ENCODE peak calls at places on chromosomes 5 and 9, in eight cellular contexts. One of them, this sample, is unnamed.

GRCh38 chr9:112780637-112781036 is 30.1 kb downstream of the SNX30 start:
- DNase-seq in AG09309: no peak
- DNase-seq in mucosa of gallbladder: no peak
- DNase-seq in chondrocyte: no peak
- DNase-seq in GM13976: no peak
- DNase-seq in cardiac fibroblast: no peak
- DNase-seq in lower leg skin: no peak
- DNase-seq in PC-3: no peak
- DNase-seq in this sample: no peak

GRCh38 chr9:100428871-100429654 is 2.1 kb downstream of the MSANTD3 start:
- DNase-seq in PC-3: peak
- DNase-seq in lower leg skin: no peak
- DNase-seq in cardiac fibroblast: peak
- DNase-seq in mucosa of gallbladder: peak
- DNase-seq in chondrocyte: no peak
- DNase-seq in AG09309: peak
- DNase-seq in GM13976: no peak
- DNase-seq in this sample: no peak

GRCh38 chr5:129460121-129460950 is at the start of gene ADAMTS19:
- DNase-seq in AG09309: no peak
- DNase-seq in cardiac fibroblast: peak
- DNase-seq in lower leg skin: no peak
- DNase-seq in mucosa of gallbladder: peak
- DNase-seq in GM13976: peak
- DNase-seq in chondrocyte: no peak
- DNase-seq in PC-3: peak
- DNase-seq in this sample: peak

GRCh38 chr5:98839469-98840383 is 66.3 kb downstream of the RGMB start:
- DNase-seq in PC-3: peak
- DNase-seq in mucosa of gallbladder: no peak
- DNase-seq in chondrocyte: no peak
- DNase-seq in GM13976: peak
- DNase-seq in cardiac fibroblast: peak
- DNase-seq in AG09309: no peak
- DNase-seq in lower leg skin: no peak
- DNase-seq in this sample: no peak

GRCh38 chr5:150106669-150107068 is 20.3 kb upstream of the CSF1R start:
- DNase-seq in AG09309: no peak
- DNase-seq in mucosa of gallbladder: peak
- DNase-seq in cardiac fibroblast: no peak
- DNase-seq in chondrocyte: no peak
- DNase-seq in GM13976: peak
- DNase-seq in PC-3: no peak
- DNase-seq in lower leg skin: no peak
- DNase-seq in this sample: no peak

GRCh38 chr9:114909657-114910056 is 20.7 kb downstream of the TNFSF8 start:
- DNase-seq in chondrocyte: no peak
- DNase-seq in lower leg skin: no peak
- DNase-seq in AG09309: no peak
- DNase-seq in GM13976: no peak
- DNase-seq in mucosa of gallbladder: no peak
- DNase-seq in cardiac fibroblast: no peak
- DNase-seq in PC-3: no peak
- DNase-seq in this sample: no peak

GRCh38 chr5:179166886-179167841 is 107.0 kb downstream of the ZNF354C start:
- DNase-seq in AG09309: no peak
- DNase-seq in cardiac fibroblast: peak
- DNase-seq in lower leg skin: no peak
- DNase-seq in mucosa of gallbladder: peak
- DNase-seq in GM13976: peak
- DNase-seq in chondrocyte: peak
- DNase-seq in PC-3: peak
- DNase-seq in this sample: peak

GRCh38 chr5:139636975-139637408 is 11.2 kb upstream of the CXXC5 start:
- DNase-seq in cardiac fibroblast: peak
- DNase-seq in GM13976: peak
- DNase-seq in chondrocyte: no peak
- DNase-seq in AG09309: no peak
- DNase-seq in PC-3: peak
- DNase-seq in mucosa of gallbladder: no peak
- DNase-seq in lower leg skin: peak
- DNase-seq in this sample: peak

GRCh38 chr5:150175536-150175935 is 9.0 kb downstream of the CDX1 start:
- DNase-seq in PC-3: peak
- DNase-seq in lower leg skin: no peak
- DNase-seq in chondrocyte: no peak
- DNase-seq in AG09309: no peak
- DNase-seq in GM13976: peak
- DNase-seq in mucosa of gallbladder: no peak
- DNase-seq in cardiac fibroblast: peak
- DNase-seq in this sample: peak

GRCh38 chr5:118044169-118044568 is 944.2 kb downstream of the DTWD2 start:
- DNase-seq in GM13976: no peak
- DNase-seq in chondrocyte: no peak
- DNase-seq in cardiac fibroblast: no peak
- DNase-seq in lower leg skin: no peak
- DNase-seq in PC-3: no peak
- DNase-seq in AG09309: no peak
- DNase-seq in mucosa of gallbladder: no peak
- DNase-seq in this sample: no peak

GRCh38 chr9:92715488-92716231 is 45.7 kb upstream of the IPPK start:
- DNase-seq in cardiac fibroblast: no peak
- DNase-seq in mucosa of gallbladder: no peak
- DNase-seq in lower leg skin: peak
- DNase-seq in chondrocyte: no peak
- DNase-seq in PC-3: no peak
- DNase-seq in GM13976: peak
- DNase-seq in AG09309: no peak
- DNase-seq in this sample: no peak

GRCh38 chr9:84169240-84169639 is 171.3 kb downstream of the SLC28A3 start:
- DNase-seq in chondrocyte: no peak
- DNase-seq in PC-3: peak
- DNase-seq in GM13976: no peak
- DNase-seq in cardiac fibroblast: peak
- DNase-seq in AG09309: no peak
- DNase-seq in mucosa of gallbladder: no peak
- DNase-seq in lower leg skin: no peak
- DNase-seq in this sample: no peak

GRCh38 chr9:14238044-14238443 is 75.9 kb downstream of the NFIB start:
- DNase-seq in chondrocyte: no peak
- DNase-seq in lower leg skin: no peak
- DNase-seq in cardiac fibroblast: peak
- DNase-seq in AG09309: no peak
- DNase-seq in mucosa of gallbladder: no peak
- DNase-seq in GM13976: no peak
- DNase-seq in PC-3: peak
- DNase-seq in this sample: peak

GRCh38 chr5:96175090-96175489 is 213.4 kb upstream of the ELL2 start:
- DNase-seq in chondrocyte: no peak
- DNase-seq in AG09309: no peak
- DNase-seq in mucosa of gallbladder: no peak
- DNase-seq in cardiac fibroblast: peak
- DNase-seq in GM13976: no peak
- DNase-seq in PC-3: peak
- DNase-seq in lower leg skin: no peak
- DNase-seq in this sample: no peak

GRCh38 chr5:7047862-7048261 is 334.6 kb downstream of the TENT4A start:
- DNase-seq in AG09309: no peak
- DNase-seq in GM13976: no peak
- DNase-seq in chondrocyte: no peak
- DNase-seq in PC-3: no peak
- DNase-seq in mucosa of gallbladder: no peak
- DNase-seq in lower leg skin: no peak
- DNase-seq in cardiac fibroblast: no peak
- DNase-seq in this sample: no peak

GRCh38 chr5:76475358-76475757 is 72.3 kb downstream of the IQGAP2 start:
- DNase-seq in chondrocyte: no peak
- DNase-seq in PC-3: no peak
- DNase-seq in cardiac fibroblast: no peak
- DNase-seq in GM13976: no peak
- DNase-seq in AG09309: no peak
- DNase-seq in mucosa of gallbladder: no peak
- DNase-seq in lower leg skin: no peak
- DNase-seq in this sample: peak

GRCh38 chr9:35686222-35687203 is 3.2 kb downstream of the TPM2 start:
- DNase-seq in cardiac fibroblast: peak
- DNase-seq in chondrocyte: no peak
- DNase-seq in PC-3: no peak
- DNase-seq in lower leg skin: no peak
- DNase-seq in mucosa of gallbladder: no peak
- DNase-seq in AG09309: no peak
- DNase-seq in GM13976: no peak
- DNase-seq in this sample: no peak

This sample was measured in ELF-1.